ENCODE peak calls at places on chromosomes 4 and X, in four cellular contexts. I, W, T and Z are unnamed samples.

GRCh38 chr4:11424000-11424399 is 4.7 kb downstream of the HS3ST1 start:
- DNase-seq in I (peak; percentile 30), W (peak; percentile 76), T (peak; percentile 10), Z (no peak)

GRCh38 chrX:136130931-136131843 is 16.1 kb upstream of the FHL1 start:
- DNase-seq in I (peak; percentile 90), W (peak; percentile 84), T (no peak), Z (no peak)

GRCh38 chrX:18873189-18873791 is 110.6 kb downstream of the PHKA2 start:
- DNase-seq in I (peak; percentile 75), W (peak; percentile 65), T (no peak), Z (no peak)

GRCh38 chrX:115499112-115499805 is 61.7 kb upstream of the PLS3 start:
- DNase-seq in I (peak; percentile 62), W (peak; percentile 9), T (no peak), Z (no peak)

GRCh38 chr4:48602763-48603162 is 112.7 kb downstream of the ZAR1 start:
- DNase-seq in I (no peak), W (peak; percentile 14), T (no peak), Z (no peak)

GRCh38 chr4:2923141-2923551 is 40.1 kb downstream of the NOP14 start:
- DNase-seq in I (peak; percentile 39), W (peak; percentile 72), T (no peak), Z (no peak)

GRCh38 chr4:149870008-149870407 is 54.4 kb upstream of the IQCM start:
- DNase-seq in I (no peak), W (no peak), T (no peak), Z (no peak)

GRCh38 chrX:10156199-10157031 is at the start of gene CLCN4:
- DNase-seq in I (peak; percentile 72), W (peak; percentile 58), T (no peak), Z (no peak)

GRCh38 chr4:136863756-136864155 is 668.5 kb downstream of the PCDH18 start:
- DNase-seq in I (peak; percentile 27), W (peak; percentile 11), T (no peak), Z (no peak)

GRCh38 chr4:28558871-28559270 is 1698.2 kb downstream of the STIM2 start:
- DNase-seq in I (no peak), W (no peak), T (no peak), Z (no peak)